ENCODE peak calls at places on chromosomes 12 and 14, in eight cellular contexts. L, U, X, C, R, N, T and H are unnamed samples. For H3K4me1, the result is how much of the 10 kb centered on the place peaks cover.

GRCh38 chr14:35944847-35945246 is 118.7 kb downstream of the BRMS1L start:
- DNase-seq in L (no peak), U (no peak), X (no peak), C (no peak), R (no peak), N (no peak), T (no peak), H (no peak)

GRCh38 chr14:89648924-89649323 is 231.9 kb upstream of the FOXN3 start:
- DNase-seq in L (no peak), U (no peak), X (no peak), C (no peak), R (no peak), N (no peak), T (no peak), H (no peak)

GRCh38 chr14:68312884-68313725 is 479.8 kb downstream of the ZFP36L1 start:
- DNase-seq in L (no peak), U (no peak), X (peak), C (no peak), R (no peak), N (no peak), T (no peak), H (no peak)

GRCh38 chr12:52749827-52750226 is 27.3 kb downstream of the KRT76 start:
- DNase-seq in L (no peak), U (no peak), X (no peak), C (no peak), R (no peak), N (no peak), T (no peak), H (no peak)

GRCh38 chr12:131250028-131250950 is 296.6 kb downstream of the ADGRD1 start:
- DNase-seq in L (no peak), U (no peak), X (no peak), C (no peak), R (no peak), N (no peak), T (peak), H (peak)

GRCh38 chr14:60643443-60644402 is 5.6 kb downstream of the SIX1 start:
- DNase-seq in L (no peak), U (no peak), X (no peak), C (no peak), R (no peak), N (no peak), T (no peak), H (no peak)

GRCh38 chr14:77181603-77182437 is at the start of gene TMEM63C:
- DNase-seq in L (peak), U (peak), X (peak), C (no peak), R (peak), N (no peak), T (no peak), H (no peak)

GRCh38 chr12:132392389-132393244 is 63.2 kb upstream of the GALNT9 start:
- DNase-seq in L (no peak), U (no peak), X (no peak), C (peak), R (no peak), N (no peak), T (no peak), H (no peak)

GRCh38 chr14:44898547-44898946 is 63.2 kb downstream of the KLHL28 start:
- DNase-seq in L (no peak), U (no peak), X (no peak), C (no peak), R (no peak), N (peak), T (no peak), H (no peak)

GRCh38 chr12:49556391-49557186 is 11.4 kb downstream of the MCRS1 start:
- DNase-seq in L (no peak), U (no peak), X (no peak), C (no peak), R (no peak), N (no peak), T (no peak), H (no peak)

GRCh38 chr12:93256258-93256969 is 121.3 kb upstream of the NUDT4 start:
- DNase-seq in L (no peak), U (no peak), X (no peak), C (no peak), R (no peak), N (peak), T (no peak), H (no peak)

GRCh38 chr12:126602611-126603010 is 1537.4 kb downstream of the AACS start:
- DNase-seq in L (no peak), U (no peak), X (no peak), C (no peak), R (no peak), N (no peak), T (no peak), H (no peak)

GRCh38 chr14:61229475-61229888 is 51.7 kb downstream of the TMEM30B start:
- DNase-seq in L (no peak), U (no peak), X (no peak), C (no peak), R (no peak), N (no peak), T (no peak), H (no peak)

GRCh38 chr12:122958198-122958888 is 7.9 kb downstream of the ABCB9 start:
- DNase-seq in L (peak), U (no peak), X (no peak), C (no peak), R (no peak), N (no peak), T (no peak), H (no peak)

GRCh38 chr14:77088219-77088618 is 9.8 kb upstream of the CIPC start:
- DNase-seq in L (no peak), U (no peak), X (no peak), C (no peak), R (peak), N (no peak), T (no peak), H (no peak)

GRCh38 chr12:119902084-119902509 is 25.0 kb upstream of the CIT start:
- DNase-seq in L (peak), U (peak), X (peak), C (peak), R (peak), N (peak), T (peak), H (no peak)

GRCh38 chr14:56996721-56997399 is 186.6 kb upstream of the OTX2 start:
- DNase-seq in L (no peak), U (no peak), X (no peak), C (no peak), R (no peak), N (no peak), T (no peak), H (no peak)

GRCh38 chr12:49824886-49825285 is 3.3 kb downstream of the NCKAP5L start:
- DNase-seq in L (peak), U (no peak), X (no peak), C (no peak), R (no peak), N (peak), T (no peak), H (no peak)

GRCh38 chr12:83015390-83016225 is 328.9 kb downstream of the TMTC2 start:
- DNase-seq in L (peak), U (no peak), X (no peak), C (no peak), R (no peak), N (peak), T (no peak), H (no peak)

GRCh38 chr14:27242874-27243273 is 645.0 kb upstream of the NOVA1 start:
- DNase-seq in L (no peak), U (no peak), X (no peak), C (no peak), R (no peak), N (no peak), T (no peak), H (no peak)

GRCh38 chr12:48779869-48780268 is 9.0 kb downstream of the ADCY6 start:
- DNase-seq in L (peak), U (no peak), X (no peak), C (no peak), R (no peak), N (peak), T (no peak), H (no peak)

DNA sequence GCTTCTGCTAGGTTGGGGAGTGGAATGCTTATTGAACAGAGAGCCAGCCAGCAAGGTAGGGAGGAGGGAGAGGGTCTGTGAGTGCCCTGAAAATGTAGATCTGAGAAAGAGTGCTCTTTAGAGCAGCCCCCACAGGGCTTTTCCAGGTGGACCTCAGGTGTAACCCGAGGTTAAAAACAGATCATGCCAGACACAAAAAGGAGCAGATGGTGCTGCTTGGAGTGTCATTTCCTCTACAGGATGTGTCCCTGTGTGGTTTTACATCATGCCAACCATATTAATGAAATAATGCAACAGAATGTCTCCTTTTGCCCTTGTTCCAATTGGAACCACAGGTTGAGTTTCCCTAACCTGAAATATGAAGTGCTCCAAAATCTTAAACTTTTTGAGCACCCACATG is 6.4 kb downstream of the SUSD6 start:
- DNase-seq in L (no peak), U (no peak), X (no peak), C (no peak), R (no peak), N (no peak), T (no peak), H (no peak)
- H3K4me1 ChIP-seq in L (under half), U (half or more), X (under half), C (half or more), R (under half), N (half or more), T (half or more), H (under half)

GRCh38 chr12:27537855-27538675 is 14.1 kb downstream of the PPFIBP1 start:
- DNase-seq in L (no peak), U (no peak), X (no peak), C (no peak), R (no peak), N (no peak), T (no peak), H (no peak)
- H3K4me1 ChIP-seq in L (under half), U (under half), X (under half), C (under half), R (under half), N (under half), T (half or more), H (under half)

DNA sequence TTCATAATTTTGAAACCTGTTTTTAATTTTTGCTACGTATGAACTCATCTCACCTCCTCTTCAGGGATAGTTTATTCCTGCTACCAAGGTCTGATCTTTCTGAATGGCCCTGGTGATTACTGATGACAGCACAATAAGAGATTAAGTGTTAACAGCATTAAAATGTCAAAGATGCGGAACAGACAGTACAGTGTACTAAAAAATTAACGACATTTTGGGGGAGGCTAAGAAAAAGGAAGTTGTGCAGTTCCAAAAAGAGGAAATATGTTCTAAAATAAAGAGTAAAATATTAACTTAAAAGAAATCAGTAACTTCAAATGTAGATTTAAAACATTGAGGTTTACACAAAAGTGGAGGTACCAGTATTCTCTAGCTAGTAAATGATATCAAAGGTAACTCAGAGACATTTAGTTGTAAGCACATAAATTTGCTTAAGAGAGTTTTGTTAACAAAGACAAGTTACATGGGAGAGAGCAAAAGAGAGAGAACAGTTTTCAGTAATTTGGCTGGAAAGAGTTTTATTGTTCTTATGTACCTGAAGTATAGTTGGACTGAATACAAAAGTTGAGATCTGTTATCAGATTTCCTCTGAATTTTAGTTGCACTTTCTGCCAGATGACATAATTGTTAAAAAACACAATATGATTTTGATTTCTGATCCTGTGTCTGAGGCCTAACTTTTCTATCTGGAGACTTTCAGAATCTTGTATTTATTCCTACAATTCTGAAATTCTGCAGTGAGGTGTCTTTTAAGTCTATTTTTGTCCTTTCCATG is 4.2 kb upstream of the CLECL1 start:
- DNase-seq in L (no peak), U (no peak), X (no peak), C (no peak), R (no peak), N (no peak), T (no peak), H (no peak)
- H3K4me1 ChIP-seq in L (under half), U (under half), X (under half), C (under half), R (under half), N (under half), T (under half), H (under half)

DNA sequence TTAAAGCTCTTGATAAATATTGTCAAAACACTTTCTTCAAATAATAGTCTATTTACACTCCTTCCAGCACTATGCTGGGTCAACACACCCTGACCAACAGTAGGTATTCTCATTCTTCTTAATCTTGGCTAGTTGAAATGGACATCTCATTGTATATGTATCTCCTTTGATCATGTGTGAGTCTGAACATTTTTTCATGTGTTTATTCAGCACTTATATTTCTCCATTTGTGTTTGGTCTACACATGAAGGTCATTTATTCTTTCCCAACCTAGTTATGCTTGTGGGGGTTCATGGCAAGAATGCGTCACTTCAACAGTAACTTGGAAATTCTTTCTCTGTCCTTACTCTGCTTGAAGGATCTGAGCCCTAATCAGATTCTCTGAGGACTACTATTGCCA is 133.1 kb upstream of the ARID2 start:
- DNase-seq in L (no peak), U (no peak), X (no peak), C (no peak), R (no peak), N (no peak), T (no peak), H (no peak)
- H3K4me1 ChIP-seq in L (under half), U (under half), X (under half), C (under half), R (under half), N (under half), T (under half), H (under half)

DNA sequence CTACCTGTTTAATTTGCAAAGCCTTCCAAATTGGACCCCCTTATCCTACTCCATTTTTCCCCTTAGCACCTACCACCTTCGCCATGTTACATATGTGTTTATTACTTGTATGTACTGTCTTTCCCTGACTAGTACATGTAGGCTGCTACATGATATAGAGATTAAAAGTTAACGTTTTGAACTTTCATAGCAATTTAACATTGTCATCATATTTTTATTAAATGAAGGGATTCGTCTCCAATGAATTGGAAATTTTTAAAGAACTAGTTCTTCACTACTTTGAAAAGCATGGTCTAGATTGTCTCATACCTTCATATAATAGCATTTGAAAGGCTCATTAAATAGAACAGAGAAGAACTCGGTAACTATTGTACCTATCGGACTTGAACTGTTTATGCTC is 64.9 kb upstream of the REP15 start:
- DNase-seq in L (no peak), U (no peak), X (no peak), C (no peak), R (no peak), N (no peak), T (no peak), H (no peak)
- H3K4me1 ChIP-seq in L (under half), U (under half), X (under half), C (under half), R (under half), N (under half), T (under half), H (under half)

GRCh38 chr14:24315243-24315806 is 4.0 kb downstream of the LTB4R start:
- DNase-seq in L (no peak), U (no peak), X (no peak), C (peak), R (no peak), N (no peak), T (no peak), H (no peak)

GRCh38 chr14:24311837-24312615 is 724 bp downstream of the LTB4R start:
- DNase-seq in L (no peak), U (peak), X (no peak), C (no peak), R (no peak), N (peak), T (no peak), H (peak)

GRCh38 chr14:24314377-24315193 is 3.3 kb downstream of the LTB4R start:
- DNase-seq in L (no peak), U (no peak), X (no peak), C (no peak), R (no peak), N (no peak), T (no peak), H (peak)

GRCh38 chr14:24312736-24313507 is 1.6 kb downstream of the LTB4R start:
- DNase-seq in L (no peak), U (peak), X (peak), C (no peak), R (no peak), N (no peak), T (no peak), H (no peak)

DNA sequence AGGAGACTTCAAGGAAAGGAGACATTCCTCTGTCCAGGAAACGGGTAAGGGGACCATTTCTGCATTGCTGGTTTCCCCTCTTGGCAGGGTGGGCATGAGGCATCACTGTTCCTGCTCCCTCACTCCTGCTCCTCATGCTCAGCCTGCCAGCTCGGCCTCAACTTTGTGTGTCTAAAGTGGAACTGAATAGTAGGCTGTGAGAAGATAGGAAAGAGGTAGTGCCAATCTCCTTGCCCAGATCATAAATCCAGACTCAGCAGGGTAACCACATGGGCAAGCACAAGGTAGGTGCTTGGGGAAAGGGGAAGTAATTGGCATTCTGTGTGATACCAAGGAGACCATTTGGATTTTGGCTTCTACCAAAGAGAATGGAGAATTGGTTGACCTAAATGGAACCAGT is 2.6 kb downstream of the LTB4R start:
- DNase-seq in L (no peak), U (no peak), X (no peak), C (no peak), R (no peak), N (no peak), T (no peak), H (no peak)
- H3K4me1 ChIP-seq in L (under half), U (half or more), X (under half), C (half or more), R (under half), N (under half), T (under half), H (under half)